ENCODE peak calls at places on chromosomes 11 and 22, in seven cellular contexts. One of them, this sample, is unnamed.

GRCh38 chr22:26464312-26464711 is 19.3 kb downstream of the HPS4 start:
- DNase-seq in AG04450: no peak
- DNase-seq in lung: no peak
- DNase-seq in right atrium auricular region: no peak
- DNase-seq in B cell: no peak
- DNase-seq in CD8-positive, alpha-beta T cell: no peak
- DNase-seq in IMR-90: no peak
- DNase-seq in this sample: no peak

GRCh38 chr11:108561535-108561991 is 32.0 kb downstream of the EXPH5 start:
- DNase-seq in IMR-90: peak
- DNase-seq in right atrium auricular region: no peak
- DNase-seq in AG04450: no peak
- DNase-seq in B cell: no peak
- DNase-seq in lung: no peak
- DNase-seq in CD8-positive, alpha-beta T cell: no peak
- DNase-seq in this sample: no peak

GRCh38 chr11:69836401-69836800 is 17.2 kb upstream of the FGF3 start:
- DNase-seq in IMR-90: no peak
- DNase-seq in B cell: no peak
- DNase-seq in right atrium auricular region: no peak
- DNase-seq in lung: no peak
- DNase-seq in AG04450: no peak
- DNase-seq in CD8-positive, alpha-beta T cell: no peak
- DNase-seq in this sample: no peak

GRCh38 chr11:65506770-65507485 is 8.1 kb downstream of the MALAT1 start:
- DNase-seq in IMR-90: peak
- DNase-seq in AG04450: peak
- DNase-seq in CD8-positive, alpha-beta T cell: no peak
- DNase-seq in right atrium auricular region: peak
- DNase-seq in B cell: no peak
- DNase-seq in lung: no peak
- DNase-seq in this sample: peak

GRCh38 chr11:13042873-13043338 is 33.8 kb downstream of the RASSF10 start:
- DNase-seq in IMR-90: no peak
- DNase-seq in CD8-positive, alpha-beta T cell: no peak
- DNase-seq in B cell: no peak
- DNase-seq in right atrium auricular region: no peak
- DNase-seq in lung: no peak
- DNase-seq in AG04450: no peak
- DNase-seq in this sample: no peak

GRCh38 chr22:37464181-37464580 is 22.0 kb downstream of the MFNG start:
- DNase-seq in AG04450: no peak
- DNase-seq in B cell: no peak
- DNase-seq in IMR-90: no peak
- DNase-seq in lung: no peak
- DNase-seq in right atrium auricular region: no peak
- DNase-seq in CD8-positive, alpha-beta T cell: no peak
- DNase-seq in this sample: no peak

GRCh38 chr22:49894321-49895072 is 23.7 kb downstream of the ALG12 start:
- DNase-seq in B cell: peak
- DNase-seq in lung: no peak
- DNase-seq in AG04450: no peak
- DNase-seq in CD8-positive, alpha-beta T cell: no peak
- DNase-seq in IMR-90: no peak
- DNase-seq in right atrium auricular region: no peak
- DNase-seq in this sample: no peak

GRCh38 chr11:71990721-71991120 is 8.0 kb upstream of the IL18BP start:
- DNase-seq in IMR-90: no peak
- DNase-seq in lung: no peak
- DNase-seq in AG04450: no peak
- DNase-seq in B cell: no peak
- DNase-seq in right atrium auricular region: no peak
- DNase-seq in CD8-positive, alpha-beta T cell: no peak
- DNase-seq in this sample: no peak

GRCh38 chr11:45245237-45246045 is 40.7 kb downstream of the SYT13 start:
- DNase-seq in AG04450: no peak
- DNase-seq in lung: no peak
- DNase-seq in B cell: no peak
- DNase-seq in CD8-positive, alpha-beta T cell: no peak
- DNase-seq in right atrium auricular region: no peak
- DNase-seq in IMR-90: no peak
- DNase-seq in this sample: no peak

GRCh38 chr11:101091781-101092180 is 37.8 kb downstream of the PGR start:
- DNase-seq in AG04450: no peak
- DNase-seq in CD8-positive, alpha-beta T cell: no peak
- DNase-seq in right atrium auricular region: no peak
- DNase-seq in IMR-90: no peak
- DNase-seq in lung: no peak
- DNase-seq in B cell: no peak
- DNase-seq in this sample: no peak

GRCh38 chr11:3202759-3203158 is 15.9 kb downstream of the MRGPRG start:
- DNase-seq in CD8-positive, alpha-beta T cell: no peak
- DNase-seq in lung: no peak
- DNase-seq in AG04450: no peak
- DNase-seq in right atrium auricular region: no peak
- DNase-seq in IMR-90: no peak
- DNase-seq in B cell: no peak
- DNase-seq in this sample: no peak

GRCh38 chr22:46054878-46055158 is 77.9 kb upstream of the WNT7B start:
- DNase-seq in B cell: no peak
- DNase-seq in right atrium auricular region: no peak
- DNase-seq in lung: no peak
- DNase-seq in IMR-90: no peak
- DNase-seq in CD8-positive, alpha-beta T cell: no peak
- DNase-seq in AG04450: no peak
- DNase-seq in this sample: no peak

GRCh38 chr11:36300651-36301050 is 4.6 kb downstream of the PRR5L start:
- DNase-seq in B cell: no peak
- DNase-seq in IMR-90: peak
- DNase-seq in AG04450: no peak
- DNase-seq in right atrium auricular region: no peak
- DNase-seq in lung: no peak
- DNase-seq in CD8-positive, alpha-beta T cell: no peak
- DNase-seq in this sample: no peak

GRCh38 chr11:73072935-73073481 is 69.1 kb downstream of the FCHSD2 start:
- DNase-seq in IMR-90: peak
- DNase-seq in CD8-positive, alpha-beta T cell: no peak
- DNase-seq in AG04450: no peak
- DNase-seq in B cell: no peak
- DNase-seq in lung: no peak
- DNase-seq in right atrium auricular region: no peak
- DNase-seq in this sample: no peak

GRCh38 chr22:27754247-27754887 is 47.2 kb downstream of the MN1 start:
- DNase-seq in CD8-positive, alpha-beta T cell: no peak
- DNase-seq in AG04450: no peak
- DNase-seq in lung: no peak
- DNase-seq in IMR-90: no peak
- DNase-seq in B cell: no peak
- DNase-seq in right atrium auricular region: no peak
- DNase-seq in this sample: no peak

GRCh38 chr11:13091373-13091772 is 82.3 kb downstream of the RASSF10 start:
- DNase-seq in B cell: no peak
- DNase-seq in AG04450: no peak
- DNase-seq in right atrium auricular region: no peak
- DNase-seq in CD8-positive, alpha-beta T cell: no peak
- DNase-seq in lung: no peak
- DNase-seq in IMR-90: no peak
- DNase-seq in this sample: no peak

GRCh38 chr22:19896665-19897355 is 42.1 kb upstream of the GNB1L start:
- DNase-seq in B cell: no peak
- DNase-seq in IMR-90: no peak
- DNase-seq in AG04450: no peak
- DNase-seq in lung: no peak
- DNase-seq in right atrium auricular region: no peak
- DNase-seq in CD8-positive, alpha-beta T cell: no peak
- DNase-seq in this sample: no peak

GRCh38 chr11:104033134-104033533 is 3.3 kb upstream of the DDI1 start:
- DNase-seq in CD8-positive, alpha-beta T cell: no peak
- DNase-seq in lung: no peak
- DNase-seq in B cell: no peak
- DNase-seq in IMR-90: peak
- DNase-seq in AG04450: peak
- DNase-seq in right atrium auricular region: no peak
- DNase-seq in this sample: no peak

GRCh38 chr11:63564056-63564784 is 1.0 kb upstream of the PLAAT2 start:
- DNase-seq in AG04450: no peak
- DNase-seq in IMR-90: no peak
- DNase-seq in CD8-positive, alpha-beta T cell: no peak
- DNase-seq in lung: peak
- DNase-seq in B cell: no peak
- DNase-seq in right atrium auricular region: no peak
- DNase-seq in this sample: no peak

GRCh38 chr11:8928981-8929615 is 3.6 kb downstream of the C11orf16 start:
- DNase-seq in CD8-positive, alpha-beta T cell: no peak
- DNase-seq in B cell: no peak
- DNase-seq in lung: no peak
- DNase-seq in IMR-90: peak
- DNase-seq in right atrium auricular region: no peak
- DNase-seq in AG04450: no peak
- DNase-seq in this sample: no peak

GRCh38 chr11:131534031-131534430 is 163.6 kb downstream of the NTM start:
- DNase-seq in IMR-90: no peak
- DNase-seq in B cell: no peak
- DNase-seq in right atrium auricular region: no peak
- DNase-seq in lung: no peak
- DNase-seq in AG04450: no peak
- DNase-seq in CD8-positive, alpha-beta T cell: no peak
- DNase-seq in this sample: no peak

GRCh38 chr11:47177229-47177845 is 658 bp upstream of the ARFGAP2 start:
- DNase-seq in B cell: peak
- DNase-seq in AG04450: peak
- DNase-seq in CD8-positive, alpha-beta T cell: peak
- DNase-seq in lung: peak
- DNase-seq in right atrium auricular region: peak
- DNase-seq in IMR-90: peak
- DNase-seq in this sample: peak

GRCh38 chr11:67452141-67452952 is at the start of gene GPR152:
- DNase-seq in AG04450: no peak
- DNase-seq in IMR-90: no peak
- DNase-seq in lung: no peak
- DNase-seq in B cell: peak
- DNase-seq in right atrium auricular region: no peak
- DNase-seq in CD8-positive, alpha-beta T cell: no peak
- DNase-seq in this sample: no peak

DNA sequence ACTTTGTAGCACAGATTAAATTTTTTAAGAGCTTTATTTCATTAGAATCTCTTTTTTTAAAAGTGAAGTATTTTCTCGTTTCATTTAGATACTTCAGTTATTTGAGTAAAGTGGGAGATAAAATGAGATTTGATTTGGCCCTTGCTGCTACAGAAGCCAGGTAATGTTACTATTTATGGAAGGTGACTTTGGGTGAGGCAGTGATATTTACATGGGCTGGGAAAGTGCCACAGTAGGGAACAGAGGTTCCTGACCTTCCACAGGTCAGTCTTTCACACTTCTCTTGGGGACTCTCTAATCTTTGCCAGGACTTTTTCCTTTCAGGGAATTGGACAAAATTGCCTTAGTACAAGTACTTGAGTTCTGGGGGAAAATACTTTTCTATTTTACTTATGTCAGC is 20.4 kb downstream of the CTR9 start:
- DNase-seq in CD8-positive, alpha-beta T cell: no peak
- DNase-seq in AG04450: no peak
- DNase-seq in lung: no peak
- DNase-seq in right atrium auricular region: no peak
- DNase-seq in IMR-90: no peak
- DNase-seq in B cell: no peak
- DNase-seq in this sample: no peak
- TF ChIP-seq CTCF in CD8-positive, alpha-beta T cell: no peak
- TF ChIP-seq CTCF in AG04450: no peak
- TF ChIP-seq CTCF in lung: no peak
- TF ChIP-seq CTCF in right atrium auricular region: no peak
- TF ChIP-seq CTCF in IMR-90: no peak
- TF ChIP-seq CTCF in B cell: no peak
- TF ChIP-seq CTCF in this sample: no peak

GRCh38 chr11:60924110-60924905 is at the start of gene TMEM132A:
- DNase-seq in AG04450: no peak
- DNase-seq in CD8-positive, alpha-beta T cell: no peak
- DNase-seq in B cell: peak
- DNase-seq in right atrium auricular region: no peak
- DNase-seq in lung: peak
- DNase-seq in IMR-90: peak
- DNase-seq in this sample: no peak
- TF ChIP-seq CTCF in AG04450: no peak
- TF ChIP-seq CTCF in CD8-positive, alpha-beta T cell: no peak
- TF ChIP-seq CTCF in B cell: no peak
- TF ChIP-seq CTCF in right atrium auricular region: no peak
- TF ChIP-seq CTCF in lung: no peak
- TF ChIP-seq CTCF in IMR-90: no peak
- TF ChIP-seq CTCF in this sample: no peak

GRCh38 chr11:94322501-94322900 is 18.1 kb downstream of the IZUMO1R start:
- DNase-seq in CD8-positive, alpha-beta T cell: no peak
- DNase-seq in lung: no peak
- DNase-seq in right atrium auricular region: no peak
- DNase-seq in B cell: no peak
- DNase-seq in IMR-90: no peak
- DNase-seq in AG04450: no peak
- DNase-seq in this sample: no peak

GRCh38 chr11:94329501-94329900 is 25.1 kb downstream of the IZUMO1R start:
- DNase-seq in IMR-90: no peak
- DNase-seq in right atrium auricular region: no peak
- DNase-seq in CD8-positive, alpha-beta T cell: no peak
- DNase-seq in lung: no peak
- DNase-seq in AG04450: no peak
- DNase-seq in B cell: no peak
- DNase-seq in this sample: no peak

GRCh38 chr11:94326947-94327346 is 22.6 kb downstream of the IZUMO1R start:
- DNase-seq in right atrium auricular region: no peak
- DNase-seq in lung: no peak
- DNase-seq in B cell: no peak
- DNase-seq in IMR-90: no peak
- DNase-seq in CD8-positive, alpha-beta T cell: no peak
- DNase-seq in AG04450: no peak
- DNase-seq in this sample: no peak

GRCh38 chr11:94328587-94329080 is 24.3 kb downstream of the IZUMO1R start:
- DNase-seq in B cell: no peak
- DNase-seq in AG04450: no peak
- DNase-seq in right atrium auricular region: no peak
- DNase-seq in lung: no peak
- DNase-seq in IMR-90: no peak
- DNase-seq in CD8-positive, alpha-beta T cell: no peak
- DNase-seq in this sample: no peak

GRCh38 chr11:94325681-94326080 is 21.3 kb downstream of the IZUMO1R start:
- DNase-seq in AG04450: no peak
- DNase-seq in B cell: no peak
- DNase-seq in right atrium auricular region: no peak
- DNase-seq in CD8-positive, alpha-beta T cell: peak
- DNase-seq in lung: no peak
- DNase-seq in IMR-90: peak
- DNase-seq in this sample: no peak
- TF ChIP-seq CTCF in AG04450: peak
- TF ChIP-seq CTCF in B cell: peak
- TF ChIP-seq CTCF in right atrium auricular region: no peak
- TF ChIP-seq CTCF in CD8-positive, alpha-beta T cell: no peak
- TF ChIP-seq CTCF in lung: peak
- TF ChIP-seq CTCF in IMR-90: peak
- TF ChIP-seq CTCF in this sample: no peak

DNA sequence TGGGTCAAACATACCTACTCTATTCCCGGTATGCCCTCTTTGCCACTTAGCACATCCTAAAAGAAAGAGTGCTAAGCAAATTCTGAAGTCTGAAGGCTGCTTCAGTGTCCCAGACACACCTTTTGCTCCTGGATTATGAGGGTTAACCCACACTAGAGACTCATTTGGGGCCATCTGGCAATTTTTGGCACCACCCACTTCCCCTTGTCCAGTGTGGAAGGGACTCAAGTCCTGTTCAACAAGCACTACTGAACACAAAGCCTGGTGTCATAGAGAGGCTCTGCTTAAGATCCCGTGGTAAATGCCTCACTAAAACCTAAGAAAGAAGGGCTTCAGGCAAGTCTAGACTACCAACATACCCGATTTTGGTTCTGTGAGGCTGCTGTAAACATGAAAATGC is 85.8 kb downstream of the SERGEF start:
- DNase-seq in lung: no peak
- DNase-seq in B cell: no peak
- DNase-seq in CD8-positive, alpha-beta T cell: no peak
- DNase-seq in AG04450: no peak
- DNase-seq in IMR-90: no peak
- DNase-seq in right atrium auricular region: no peak
- DNase-seq in this sample: no peak
- TF ChIP-seq CTCF in lung: no peak
- TF ChIP-seq CTCF in B cell: no peak
- TF ChIP-seq CTCF in CD8-positive, alpha-beta T cell: no peak
- TF ChIP-seq CTCF in AG04450: no peak
- TF ChIP-seq CTCF in IMR-90: no peak
- TF ChIP-seq CTCF in right atrium auricular region: no peak
- TF ChIP-seq CTCF in this sample: no peak